ENCODE peak calls at places on chromosomes 13 and 19, in four cellular contexts. M, Y, O and C are unnamed samples.

GRCh38 chr19:28014821-28015405 is 1198.0 kb downstream of the UQCRFS1 start:
- DNase-seq in M (no peak), O (no peak), Y (no peak), C (no peak)

GRCh38 chr13:49098771-49099512 is 121.2 kb upstream of the MLNR start:
- DNase-seq in Y (no peak), M (peak), O (no peak), C (no peak)

GRCh38 chr13:24071423-24072075 is 89.0 kb upstream of the SPATA13 start:
- DNase-seq in Y (no peak), M (no peak), O (no peak), C (no peak)

GRCh38 chr13:28408235-28408848 is 86.6 kb downstream of the FLT1 start:
- DNase-seq in M (no peak), Y (peak), O (no peak), C (no peak)

GRCh38 chr19:4064073-4064550 is 2.6 kb downstream of the ZBTB7A start:
- DNase-seq in Y (no peak), O (no peak), M (no peak), C (no peak)

GRCh38 chr19:48617146-48617937 is 1.6 kb downstream of the RPL18 start:
- DNase-seq in Y (peak), O (no peak), M (no peak), C (no peak)

GRCh38 chr13:109586509-109587346 is 199.7 kb downstream of the IRS2 start:
- DNase-seq in Y (no peak), O (no peak), M (peak), C (no peak)

GRCh38 chr19:55255618-55256423 is 3.0 kb downstream of the PPP6R1 start:
- DNase-seq in O (peak), M (peak), Y (peak), C (no peak)

GRCh38 chr19:32869369-32870153 is at the start of gene SLC7A9:
- DNase-seq in M (no peak), O (peak), Y (no peak), C (no peak)

GRCh38 chr13:50599927-50600326 is 243.6 kb downstream of the DLEU7 start:
- DNase-seq in O (no peak), Y (no peak), M (no peak), C (no peak)

GRCh38 chr13:30112602-30113435 is 194.5 kb downstream of the KATNAL1 start:
- DNase-seq in Y (peak), M (peak), O (peak), C (peak)

GRCh38 chr19:49067554-49067953 is 2.9 kb upstream of the NTF4 start:
- DNase-seq in Y (no peak), O (no peak), M (no peak), C (no peak)

GRCh38 chr13:23436680-23437079 is 3.2 kb upstream of the SACS start:
- DNase-seq in M (no peak), Y (no peak), O (no peak), C (no peak)

GRCh38 chr19:36140289-36141038 is 598 bp downstream of the CAPNS1 start:
- DNase-seq in M (peak), O (peak), Y (no peak), C (peak)

GRCh38 chr13:29131159-29131558 is 311.0 kb downstream of the MTUS2 start:
- DNase-seq in O (no peak), Y (no peak), M (no peak), C (no peak)

GRCh38 chr19:6676288-6676687 is 6.3 kb upstream of the TNFSF14 start:
- DNase-seq in M (no peak), O (no peak), Y (no peak), C (no peak)

GRCh38 chr13:21075303-21076264 is 14.2 kb upstream of the LATS2 start:
- DNase-seq in O (no peak), Y (no peak), M (no peak), C (peak)

GRCh38 chr13:113401452-113402415 is 37.8 kb upstream of the GRTP1 start:
- DNase-seq in Y (no peak), O (no peak), M (no peak), C (peak)

GRCh38 chr19:15324791-15325519 is 7.4 kb downstream of the BRD4 start:
- DNase-seq in O (no peak), M (no peak), Y (no peak), C (no peak)

DNA sequence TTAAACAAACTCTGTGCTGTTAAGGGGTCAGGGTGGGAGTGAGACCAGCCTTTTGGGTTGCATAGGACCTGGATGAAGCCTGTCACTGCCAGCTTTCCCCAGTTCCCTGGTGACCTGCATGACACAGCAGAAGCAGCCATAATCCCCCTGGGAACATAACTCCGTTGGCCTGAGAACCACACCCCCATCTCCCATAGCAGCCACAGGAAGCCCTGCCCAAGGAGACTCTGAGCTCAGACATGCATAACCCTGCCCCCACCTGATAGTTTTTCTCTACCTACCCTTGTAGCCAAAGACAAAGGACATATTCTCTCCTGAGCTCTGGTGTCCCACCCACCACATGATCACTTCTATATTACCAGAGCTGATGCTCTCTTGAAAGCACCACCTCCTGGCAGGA is 413.5 kb upstream of the HTR2A start:
- DNase-seq in M (no peak), O (no peak), Y (no peak), C (no peak)
- TF ChIP-seq NR3C1 in M (no peak), O (no peak), Y (no peak), C (no peak)

DNA sequence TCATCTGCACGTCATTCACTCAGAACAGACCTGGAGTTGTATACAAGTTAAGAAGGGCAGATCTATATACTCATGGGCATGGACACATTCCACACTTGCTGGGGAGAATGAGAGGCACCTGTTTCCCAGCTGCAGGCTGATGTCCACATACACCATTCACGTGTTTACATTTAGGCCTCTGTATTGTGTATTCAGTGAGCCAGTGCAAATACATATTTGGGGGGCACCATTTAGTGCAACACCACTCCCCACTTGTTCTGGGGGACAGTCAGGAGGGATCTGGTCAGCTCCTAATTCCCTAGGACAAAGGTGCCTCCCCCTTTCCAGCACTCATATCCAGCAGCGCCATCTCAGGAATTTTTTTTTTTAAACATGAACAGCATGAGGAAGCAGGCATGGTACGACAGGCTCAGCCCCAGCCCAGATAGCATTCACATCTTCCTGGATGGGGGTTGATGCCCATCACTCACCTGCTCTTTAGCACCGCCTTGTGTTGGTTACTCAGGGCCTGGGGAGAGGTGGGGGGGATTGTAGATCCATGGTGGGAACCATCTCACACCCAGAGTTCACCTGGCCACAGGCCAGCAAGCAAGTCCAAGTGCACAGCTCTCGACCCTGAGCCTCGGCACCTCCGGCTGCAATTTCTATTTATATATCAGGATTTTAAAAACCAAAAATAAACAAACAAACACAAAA is 56.9 kb upstream of the ZNF254 start:
- DNase-seq in O (peak), M (no peak), Y (no peak), C (peak)
- TF ChIP-seq NR3C1 in O (no peak), M (no peak), Y (no peak), C (no peak)

GRCh38 chr19:40217921-40218890 is at the start of gene TTC9B:
- DNase-seq in M (peak), Y (peak), O (no peak), C (peak)
- TF ChIP-seq NR3C1 in M (no peak), Y (peak), O (no peak), C (no peak)

DNA sequence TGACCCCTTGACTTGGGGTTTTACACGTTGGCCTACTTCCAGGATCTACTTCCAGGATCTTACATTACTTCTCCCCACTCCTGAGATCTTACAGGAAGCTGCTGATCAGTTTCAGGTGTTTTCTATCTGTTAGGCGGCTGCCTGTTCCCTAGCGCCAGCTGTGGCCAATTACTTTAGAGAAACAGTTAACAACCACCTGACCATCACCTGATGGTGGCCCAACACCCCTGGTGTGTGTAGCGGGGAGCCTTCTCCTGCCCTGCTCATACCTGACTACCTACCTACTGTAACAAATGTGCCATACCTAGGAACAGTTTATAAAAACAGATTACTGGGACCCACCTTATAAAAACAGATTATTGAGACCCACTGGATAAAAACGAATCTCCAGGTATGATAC is 2.8 kb upstream of the POP4 start:
- DNase-seq in O (no peak), M (no peak), Y (no peak), C (no peak)
- TF ChIP-seq NR3C1 in O (no peak), M (no peak), Y (no peak), C (no peak)

GRCh38 chr19:2160384-2160783 is 3.3 kb upstream of the DOT1L start:
- DNase-seq in O (no peak), Y (no peak), M (no peak), C (no peak)
- TF ChIP-seq NR3C1 in O (no peak), Y (no peak), M (no peak), C (no peak)

GRCh38 chr13:43044720-43045301 is 21.4 kb downstream of the DNAJC15 start:
- DNase-seq in O (peak), M (no peak), Y (no peak), C (no peak)
- TF ChIP-seq NR3C1 in O (no peak), M (no peak), Y (no peak), C (no peak)

GRCh38 chr13:44760434-44760833 is 184.3 kb upstream of the TSC22D1 start:
- DNase-seq in Y (no peak), M (no peak), O (no peak), C (no peak)

GRCh38 chr13:44757671-44758070 is 181.5 kb upstream of the TSC22D1 start:
- DNase-seq in M (no peak), O (no peak), Y (no peak), C (no peak)

GRCh38 chr13:44758595-44759221 is 182.6 kb upstream of the TSC22D1 start:
- DNase-seq in Y (no peak), M (peak), O (peak), C (no peak)

GRCh38 chr13:44759222-44759721 is 183.1 kb upstream of the TSC22D1 start:
- DNase-seq in M (no peak), Y (no peak), O (no peak), C (no peak)

GRCh38 chr13:44759723-44760360 is 183.7 kb upstream of the TSC22D1 start:
- DNase-seq in Y (no peak), O (peak), M (no peak), C (no peak)
- TF ChIP-seq NR3C1 in Y (no peak), O (no peak), M (no peak), C (no peak)